ENCODE peak calls at places on chromosomes 5 and 9, in six cellular contexts. Z is WTC11, B is progenitor cell of endocrine pancreas, V is left ventricle myocardium inferior, O is RWPE1, K is left lung. E is an unnamed sample.

GRCh38 chr5:167835146-167835545 is 456.3 kb upstream of the WWC1 start:
- DNase-seq in Z (no peak), B (no peak), V (no peak), O (no peak), K (no peak), E (no peak)

GRCh38 chr5:109191153-109191558 is 218.6 kb downstream of the PJA2 start:
- DNase-seq in Z (no peak), B (no peak), V (no peak), O (peak), K (no peak), E (no peak)

GRCh38 chr5:91848453-91848852 is 465.3 kb upstream of the ARRDC3 start:
- DNase-seq in Z (no peak), B (no peak), V (no peak), O (peak), K (no peak), E (no peak)

GRCh38 chr5:169945831-169946261 is 34.4 kb downstream of the INSYN2B start:
- DNase-seq in Z (peak), B (no peak), V (peak), O (peak), K (no peak), E (peak)

GRCh38 chr5:141411575-141411974 is 1.2 kb upstream of the PCDHGA10 start:
- DNase-seq in Z (no peak), B (no peak), V (no peak), O (no peak), K (no peak), E (no peak)

GRCh38 chr5:152097128-152097527 is 172.5 kb upstream of the GLRA1 start:
- DNase-seq in Z (no peak), B (no peak), V (no peak), O (no peak), K (no peak), E (no peak)

GRCh38 chr5:136646915-136647314 is 281.6 kb upstream of the TRPC7 start:
- DNase-seq in Z (no peak), B (no peak), V (no peak), O (no peak), K (no peak), E (no peak)

GRCh38 chr5:122844136-122844915 is 1.1 kb upstream of the SNX24 start:
- DNase-seq in Z (no peak), B (no peak), V (no peak), O (peak), K (no peak), E (no peak)

GRCh38 chr5:6910950-6911349 is 197.7 kb downstream of the TENT4A start:
- DNase-seq in Z (no peak), B (no peak), V (no peak), O (no peak), K (no peak), E (no peak)

GRCh38 chr9:34437006-34437925 is 21.1 kb downstream of the FAM219A start:
- DNase-seq in Z (peak), B (peak), V (peak), O (peak), K (no peak), E (peak)

GRCh38 chr5:109829331-109829730 is 139.6 kb downstream of the MAN2A1 start:
- DNase-seq in Z (no peak), B (no peak), V (no peak), O (no peak), K (no peak), E (no peak)

GRCh38 chr5:81825237-81825636 is 74.3 kb upstream of the SSBP2 start:
- DNase-seq in Z (no peak), B (no peak), V (peak), O (peak), K (no peak), E (no peak)

GRCh38 chr9:22100626-22101025 is 91.5 kb upstream of the CDKN2B start:
- DNase-seq in Z (no peak), B (no peak), V (no peak), O (no peak), K (no peak), E (no peak)

GRCh38 chr9:133732351-133733073 is 5.6 kb downstream of the SARDH start:
- DNase-seq in Z (no peak), B (no peak), V (no peak), O (no peak), K (peak), E (no peak)

GRCh38 chr9:16150938-16151650 is 598.3 kb downstream of the CCDC171 start:
- DNase-seq in Z (no peak), B (no peak), V (no peak), O (no peak), K (no peak), E (no peak)

GRCh38 chr5:142958933-142959682 is 188.9 kb downstream of the ARHGAP26 start:
- DNase-seq in Z (no peak), B (no peak), V (no peak), O (no peak), K (no peak), E (no peak)

GRCh38 chr9:34744295-34745221 is 34.6 kb upstream of the CCL21 start:
- DNase-seq in Z (no peak), B (no peak), V (peak), O (peak), K (no peak), E (no peak)

GRCh38 chr9:88388203-88388885 is at the start of gene SPIN1:
- DNase-seq in Z (peak), B (peak), V (peak), O (peak), K (peak), E (peak)
- TF ChIP-seq CTCF in Z (peak), B (peak), V (peak), O (peak), K (peak), E (peak)

DNA sequence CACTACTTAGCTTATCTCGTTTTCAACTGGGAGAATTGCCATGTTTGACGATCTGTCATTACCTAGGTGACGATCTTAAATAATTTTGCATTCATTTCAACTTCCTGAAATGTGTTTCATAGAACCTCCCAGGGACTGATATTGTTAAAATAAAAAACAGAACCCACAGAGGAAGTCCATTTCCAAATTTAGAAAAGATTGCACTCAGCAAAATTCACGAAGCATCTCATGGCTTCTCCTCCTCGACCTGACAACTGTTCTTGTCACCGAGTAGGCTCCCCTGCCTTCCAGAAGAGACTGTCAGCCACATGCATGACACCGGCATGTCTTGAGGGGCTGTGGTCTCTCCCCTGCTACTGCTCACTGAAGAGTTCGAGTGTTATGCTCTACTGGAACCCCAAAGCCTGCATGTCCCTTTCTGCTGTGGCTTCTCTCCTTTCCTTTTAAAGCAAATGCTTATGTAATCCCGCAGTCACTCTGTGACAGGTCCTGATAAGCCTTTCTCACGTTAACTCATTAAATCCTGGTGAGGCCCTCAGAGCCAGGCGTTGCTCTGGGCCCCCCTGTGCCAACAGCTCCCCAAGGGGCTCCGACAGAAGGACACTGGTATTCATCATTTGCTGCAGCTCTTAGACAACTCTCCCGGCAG is 26.8 kb upstream of the ANKRD33B start:
- DNase-seq in Z (no peak), B (no peak), V (no peak), O (no peak), K (no peak), E (no peak)
- TF ChIP-seq CTCF in Z (no peak), B (no peak), V (no peak), O (no peak), K (no peak), E (no peak)

GRCh38 chr5:124907098-124907644 is 160.7 kb upstream of the ZNF608 start:
- DNase-seq in Z (no peak), B (no peak), V (no peak), O (no peak), K (no peak), E (no peak)

GRCh38 chr5:124910354-124911016 is 164.0 kb upstream of the ZNF608 start:
- DNase-seq in Z (no peak), B (no peak), V (no peak), O (no peak), K (no peak), E (no peak)

GRCh38 chr5:124912653-124913328 is 166.4 kb upstream of the ZNF608 start:
- DNase-seq in Z (no peak), B (no peak), V (peak), O (peak), K (no peak), E (no peak)

GRCh38 chr5:124908603-124909451 is 162.4 kb upstream of the ZNF608 start:
- DNase-seq in Z (no peak), B (no peak), V (no peak), O (peak), K (no peak), E (no peak)

GRCh38 chr5:124909734-124910133 is 163.3 kb upstream of the ZNF608 start:
- DNase-seq in Z (no peak), B (no peak), V (no peak), O (no peak), K (no peak), E (no peak)
- TF ChIP-seq CTCF in Z (no peak), B (no peak), V (no peak), O (no peak), K (no peak), E (no peak)

GRCh38 chr9:71768388-71769174 is at the start of gene CEMIP2:
- DNase-seq in Z (peak), B (peak), V (peak), O (peak), K (peak), E (peak)
- TF ChIP-seq CTCF in Z (no peak), B (peak), V (peak), O (peak), K (peak), E (peak)

GRCh38 chr9:14353222-14354056 is 39.5 kb upstream of the NFIB start:
- DNase-seq in Z (peak), B (peak), V (peak), O (peak), K (peak), E (peak)
- TF ChIP-seq CTCF in Z (peak), B (peak), V (peak), O (peak), K (peak), E (peak)

GRCh38 chr5:61160497-61160896 is 1.8 kb downstream of the SMIM15 start:
- DNase-seq in Z (no peak), B (no peak), V (no peak), O (no peak), K (no peak), E (no peak)

GRCh38 chr5:61162832-61163567 is 732 bp upstream of the SMIM15 start:
- DNase-seq in Z (no peak), B (no peak), V (no peak), O (peak), K (no peak), E (no peak)

GRCh38 chr5:61159841-61160240 is 2.4 kb downstream of the SMIM15 start:
- DNase-seq in Z (no peak), B (no peak), V (no peak), O (no peak), K (no peak), E (no peak)

GRCh38 chr5:61162010-61162831 is at the start of gene SMIM15:
- DNase-seq in Z (peak), B (peak), V (peak), O (peak), K (peak), E (peak)

GRCh38 chr5:61159070-61159469 is 3.2 kb downstream of the SMIM15 start:
- DNase-seq in Z (no peak), B (no peak), V (no peak), O (no peak), K (no peak), E (no peak)
- TF ChIP-seq CTCF in Z (no peak), B (no peak), V (no peak), O (no peak), K (no peak), E (peak)

GRCh38 chr9:120923620-120924328 is 2.8 kb downstream of the TRAF1 start:
- DNase-seq in Z (no peak), B (no peak), V (no peak), O (no peak), K (no peak), E (no peak)

GRCh38 chr9:120922404-120923173 is 4.0 kb downstream of the TRAF1 start:
- DNase-seq in Z (no peak), B (no peak), V (no peak), O (no peak), K (no peak), E (no peak)

GRCh38 chr9:120920495-120921178 is 6.0 kb downstream of the TRAF1 start:
- DNase-seq in Z (no peak), B (no peak), V (no peak), O (no peak), K (no peak), E (no peak)

GRCh38 chr9:120919639-120920494 is 6.7 kb downstream of the TRAF1 start:
- DNase-seq in Z (no peak), B (no peak), V (no peak), O (no peak), K (no peak), E (no peak)

GRCh38 chr9:120921751-120922181 is 4.8 kb downstream of the TRAF1 start:
- DNase-seq in Z (no peak), B (no peak), V (no peak), O (no peak), K (no peak), E (no peak)
- TF ChIP-seq CTCF in Z (no peak), B (no peak), V (no peak), O (no peak), K (no peak), E (no peak)

GRCh38 chr5:88583471-88583870 is 299.5 kb downstream of the MEF2C start:
- DNase-seq in Z (no peak), B (no peak), V (no peak), O (no peak), K (no peak), E (no peak)
- TF ChIP-seq CTCF in Z (no peak), B (no peak), V (no peak), O (no peak), K (no peak), E (no peak)